ENCODE peak calls at places on chromosomes 4 and X, in six cellular contexts. One of them, this sample, is unnamed.

GRCh38 chr4:83606898-83607297 is 71.0 kb downstream of the GPAT3 start:
- DNase-seq in EL: no peak
- DNase-seq in GM23338: no peak
- DNase-seq in Right ventricle myocardium superior: no peak
- DNase-seq in KBM-7: no peak
- DNase-seq in ELR: no peak
- DNase-seq in this sample: no peak

GRCh38 chr4:46329118-46329976 is 60.6 kb downstream of the GABRA2 start:
- DNase-seq in EL: no peak
- DNase-seq in GM23338: peak; percentile 87
- DNase-seq in KBM-7: peak; percentile 36
- DNase-seq in ELR: peak; percentile 0
- DNase-seq in Right ventricle myocardium superior: no peak
- DNase-seq in this sample: no peak

GRCh38 chr4:176099314-176099713 is 33.7 kb downstream of the WDR17 start:
- DNase-seq in ELR: peak; percentile 25
- DNase-seq in KBM-7: no peak
- DNase-seq in GM23338: peak; percentile 35
- DNase-seq in EL: no peak
- DNase-seq in Right ventricle myocardium superior: no peak
- DNase-seq in this sample: no peak

GRCh38 chr4:5973033-5973432 is 45.2 kb downstream of the C4orf50 start:
- DNase-seq in GM23338: no peak
- DNase-seq in Right ventricle myocardium superior: no peak
- DNase-seq in ELR: no peak
- DNase-seq in EL: no peak
- DNase-seq in KBM-7: no peak
- DNase-seq in this sample: no peak

GRCh38 chr4:4436244-4436823 is 49.4 kb downstream of the NSG1 start:
- DNase-seq in GM23338: no peak
- DNase-seq in KBM-7: no peak
- DNase-seq in Right ventricle myocardium superior: no peak
- DNase-seq in EL: no peak
- DNase-seq in ELR: no peak
- DNase-seq in this sample: no peak

GRCh38 chr4:80210549-80210948 is 13.2 kb downstream of the PRDM8 start:
- DNase-seq in GM23338: no peak
- DNase-seq in ELR: no peak
- DNase-seq in KBM-7: no peak
- DNase-seq in EL: no peak
- DNase-seq in Right ventricle myocardium superior: no peak
- DNase-seq in this sample: no peak

GRCh38 chr4:189362364-189362763 is 578.3 kb upstream of the FRG1 start:
- DNase-seq in ELR: no peak
- DNase-seq in EL: no peak
- DNase-seq in KBM-7: no peak
- DNase-seq in GM23338: no peak
- DNase-seq in Right ventricle myocardium superior: no peak
- DNase-seq in this sample: no peak

GRCh38 chr4:14478504-14478903 is 523.8 kb upstream of the CPEB2 start:
- DNase-seq in EL: no peak
- DNase-seq in ELR: no peak
- DNase-seq in KBM-7: no peak
- DNase-seq in Right ventricle myocardium superior: no peak
- DNase-seq in GM23338: peak; percentile 13
- DNase-seq in this sample: no peak

GRCh38 chr4:25879991-25880641 is 17.3 kb upstream of the SEL1L3 start:
- DNase-seq in EL: no peak
- DNase-seq in Right ventricle myocardium superior: no peak
- DNase-seq in GM23338: no peak
- DNase-seq in KBM-7: no peak
- DNase-seq in ELR: no peak
- DNase-seq in this sample: no peak

GRCh38 chrX:147803948-147804347 is 107.8 kb upstream of the FMR1 start:
- DNase-seq in EL: no peak
- DNase-seq in GM23338: peak; percentile 50
- DNase-seq in ELR: no peak
- DNase-seq in KBM-7: peak; percentile 31
- DNase-seq in Right ventricle myocardium superior: no peak
- DNase-seq in this sample: peak; percentile 4

GRCh38 chr4:43244688-43245382 is 352.3 kb downstream of the GRXCR1 start:
- DNase-seq in KBM-7: no peak
- DNase-seq in Right ventricle myocardium superior: no peak
- DNase-seq in GM23338: no peak
- DNase-seq in EL: no peak
- DNase-seq in ELR: no peak
- DNase-seq in this sample: no peak

GRCh38 chr4:4204401-4204745 is 22.4 kb downstream of the OTOP1 start:
- DNase-seq in Right ventricle myocardium superior: no peak
- DNase-seq in EL: no peak
- DNase-seq in GM23338: no peak
- DNase-seq in ELR: no peak
- DNase-seq in KBM-7: no peak
- DNase-seq in this sample: no peak

GRCh38 chrX:15493118-15494082 is at the start of gene PIR:
- DNase-seq in KBM-7: peak; percentile 92
- DNase-seq in EL: peak; percentile 80
- DNase-seq in Right ventricle myocardium superior: peak; percentile 91
- DNase-seq in GM23338: peak; percentile 90
- DNase-seq in ELR: peak; percentile 85
- DNase-seq in this sample: peak; percentile 87

GRCh38 chr4:65399131-65399530 is 271.2 kb downstream of the EPHA5 start:
- DNase-seq in EL: no peak
- DNase-seq in GM23338: no peak
- DNase-seq in Right ventricle myocardium superior: no peak
- DNase-seq in KBM-7: no peak
- DNase-seq in ELR: no peak
- DNase-seq in this sample: no peak

GRCh38 chr4:13455411-13455810 is 28.7 kb downstream of the RAB28 start:
- DNase-seq in GM23338: no peak
- DNase-seq in ELR: peak; percentile 2
- DNase-seq in KBM-7: no peak
- DNase-seq in Right ventricle myocardium superior: no peak
- DNase-seq in EL: peak; percentile 40
- DNase-seq in this sample: no peak

GRCh38 chrX:70960728-70961127 is 29.8 kb upstream of the SLC7A3 start:
- DNase-seq in EL: no peak
- DNase-seq in ELR: peak; percentile 3
- DNase-seq in Right ventricle myocardium superior: no peak
- DNase-seq in GM23338: peak; percentile 23
- DNase-seq in KBM-7: peak; percentile 33
- DNase-seq in this sample: no peak

GRCh38 chrX:103446665-103447302 is 70.4 kb downstream of the BEX3 start:
- DNase-seq in GM23338: peak; percentile 80
- DNase-seq in KBM-7: no peak
- DNase-seq in EL: peak; percentile 31
- DNase-seq in ELR: peak; percentile 26
- DNase-seq in Right ventricle myocardium superior: no peak
- DNase-seq in this sample: peak; percentile 33

GRCh38 chr4:78083035-78083434 is 25.9 kb downstream of the FRAS1 start:
- DNase-seq in Right ventricle myocardium superior: no peak
- DNase-seq in GM23338: no peak
- DNase-seq in ELR: no peak
- DNase-seq in EL: no peak
- DNase-seq in KBM-7: no peak
- DNase-seq in this sample: no peak

GRCh38 chrX:121579016-121579760 is 531.8 kb downstream of the GLUD2 start:
- DNase-seq in EL: peak; percentile 27
- DNase-seq in GM23338: peak; percentile 3
- DNase-seq in ELR: no peak
- DNase-seq in Right ventricle myocardium superior: no peak
- DNase-seq in KBM-7: peak; percentile 17
- DNase-seq in this sample: no peak

GRCh38 chr4:71941001-71941400 is 90.8 kb upstream of the NPFFR2 start:
- DNase-seq in EL: peak; percentile 25
- DNase-seq in ELR: peak; percentile 57
- DNase-seq in KBM-7: peak; percentile 11
- DNase-seq in Right ventricle myocardium superior: no peak
- DNase-seq in GM23338: peak; percentile 76
- DNase-seq in this sample: no peak

GRCh38 chr4:152909901-152910300 is 26.2 kb upstream of the FHDC1 start:
- DNase-seq in Right ventricle myocardium superior: no peak
- DNase-seq in KBM-7: no peak
- DNase-seq in GM23338: no peak
- DNase-seq in EL: no peak
- DNase-seq in ELR: no peak
- DNase-seq in this sample: no peak

GRCh38 chr4:169064281-169064680 is 54.2 kb upstream of the CBR4 start:
- DNase-seq in GM23338: no peak
- DNase-seq in EL: no peak
- DNase-seq in Right ventricle myocardium superior: no peak
- DNase-seq in KBM-7: no peak
- DNase-seq in ELR: no peak
- DNase-seq in this sample: peak; percentile 27

GRCh38 chr4:4787421-4787820 is 72.0 kb upstream of the MSX1 start:
- DNase-seq in EL: no peak
- DNase-seq in GM23338: no peak
- DNase-seq in ELR: no peak
- DNase-seq in Right ventricle myocardium superior: no peak
- DNase-seq in KBM-7: peak; percentile 87
- DNase-seq in this sample: no peak

GRCh38 chr4:141350122-141350904 is 129.6 kb downstream of the ZNF330 start:
- DNase-seq in KBM-7: no peak
- DNase-seq in GM23338: no peak
- DNase-seq in ELR: peak; percentile 58
- DNase-seq in EL: peak; percentile 90
- DNase-seq in Right ventricle myocardium superior: no peak
- DNase-seq in this sample: peak; percentile 45

GRCh38 chr4:7827566-7827965 is 112.1 kb downstream of the AFAP1 start:
- DNase-seq in ELR: no peak
- DNase-seq in KBM-7: no peak
- DNase-seq in EL: no peak
- DNase-seq in GM23338: no peak
- DNase-seq in Right ventricle myocardium superior: no peak
- DNase-seq in this sample: peak; percentile 21

GRCh38 chr4:103786014-103786413 is 66.2 kb upstream of the TACR3 start:
- DNase-seq in GM23338: peak; percentile 91
- DNase-seq in EL: peak; percentile 32
- DNase-seq in Right ventricle myocardium superior: no peak
- DNase-seq in ELR: peak; percentile 61
- DNase-seq in KBM-7: peak; percentile 56
- DNase-seq in this sample: peak; percentile 1